ENCODE peak calls at places on chromosome 13, in six cellular contexts. One of them, this sample, is unnamed. For H3K4me1, the result is how much of the 10 kb centered on the place peaks cover.

GRCh38 chr13:48571121-48571901 is 38.4 kb upstream of the RCBTB2 start:
- DNase-seq in left lung: no peak
- DNase-seq in heart left ventricle: no peak
- DNase-seq in K562: no peak
- DNase-seq in adrenal gland: no peak
- DNase-seq in lower lobe of right lung: no peak
- DNase-seq in this sample: peak

GRCh38 chr13:94696171-94696570 is 16.2 kb downstream of the SOX21 start:
- DNase-seq in K562: peak
- DNase-seq in left lung: no peak
- DNase-seq in heart left ventricle: no peak
- DNase-seq in adrenal gland: no peak
- DNase-seq in lower lobe of right lung: no peak
- DNase-seq in this sample: no peak

GRCh38 chr13:94798738-94799137 is 86.4 kb upstream of the SOX21 start:
- DNase-seq in adrenal gland: no peak
- DNase-seq in heart left ventricle: no peak
- DNase-seq in K562: no peak
- DNase-seq in lower lobe of right lung: no peak
- DNase-seq in left lung: no peak
- DNase-seq in this sample: no peak

GRCh38 chr13:29679357-29680050 is 84.0 kb upstream of the SLC7A1 start:
- DNase-seq in adrenal gland: peak
- DNase-seq in left lung: no peak
- DNase-seq in heart left ventricle: peak
- DNase-seq in K562: no peak
- DNase-seq in lower lobe of right lung: no peak
- DNase-seq in this sample: no peak

GRCh38 chr13:23352161-23352560 is 81.3 kb downstream of the SACS start:
- DNase-seq in adrenal gland: no peak
- DNase-seq in lower lobe of right lung: no peak
- DNase-seq in left lung: no peak
- DNase-seq in K562: no peak
- DNase-seq in heart left ventricle: no peak
- DNase-seq in this sample: no peak

GRCh38 chr13:108962652-108963051 is 333.2 kb downstream of the MYO16 start:
- DNase-seq in left lung: no peak
- DNase-seq in heart left ventricle: no peak
- DNase-seq in lower lobe of right lung: no peak
- DNase-seq in adrenal gland: no peak
- DNase-seq in K562: no peak
- DNase-seq in this sample: no peak

GRCh38 chr13:97905517-97905916 is 48.0 kb upstream of the IPO5 start:
- DNase-seq in lower lobe of right lung: no peak
- DNase-seq in adrenal gland: no peak
- DNase-seq in left lung: no peak
- DNase-seq in K562: no peak
- DNase-seq in heart left ventricle: no peak
- DNase-seq in this sample: no peak

GRCh38 chr13:46607768-46608553 is 55.0 kb downstream of the LRCH1 start:
- DNase-seq in left lung: no peak
- DNase-seq in lower lobe of right lung: no peak
- DNase-seq in K562: no peak
- DNase-seq in adrenal gland: no peak
- DNase-seq in heart left ventricle: no peak
- DNase-seq in this sample: no peak

GRCh38 chr13:51639171-51639570 is 54.9 kb downstream of the WDFY2 start:
- DNase-seq in left lung: no peak
- DNase-seq in heart left ventricle: no peak
- DNase-seq in adrenal gland: no peak
- DNase-seq in K562: no peak
- DNase-seq in lower lobe of right lung: no peak
- DNase-seq in this sample: no peak

GRCh38 chr13:39765801-39766463 is 110.5 kb downstream of the COG6 start:
- DNase-seq in left lung: no peak
- DNase-seq in heart left ventricle: no peak
- DNase-seq in lower lobe of right lung: peak
- DNase-seq in K562: no peak
- DNase-seq in adrenal gland: no peak
- DNase-seq in this sample: peak

GRCh38 chr13:36418022-36418805 is 14.1 kb upstream of the CCNA1 start:
- DNase-seq in heart left ventricle: no peak
- DNase-seq in lower lobe of right lung: no peak
- DNase-seq in K562: no peak
- DNase-seq in left lung: no peak
- DNase-seq in adrenal gland: no peak
- DNase-seq in this sample: no peak

GRCh38 chr13:86383151-86383550 is 583.9 kb upstream of the SLITRK6 start:
- DNase-seq in lower lobe of right lung: no peak
- DNase-seq in left lung: no peak
- DNase-seq in adrenal gland: no peak
- DNase-seq in K562: no peak
- DNase-seq in heart left ventricle: no peak
- DNase-seq in this sample: no peak

GRCh38 chr13:50244355-50244912 is 229.2 kb downstream of the KCNRG start:
- DNase-seq in K562: no peak
- DNase-seq in adrenal gland: no peak
- DNase-seq in left lung: no peak
- DNase-seq in heart left ventricle: no peak
- DNase-seq in lower lobe of right lung: no peak
- DNase-seq in this sample: no peak

GRCh38 chr13:97359181-97360057 is 74.5 kb upstream of the RAP2A start:
- DNase-seq in left lung: no peak
- DNase-seq in lower lobe of right lung: no peak
- DNase-seq in heart left ventricle: no peak
- DNase-seq in K562: peak
- DNase-seq in adrenal gland: peak
- DNase-seq in this sample: peak

GRCh38 chr13:26968431-26969335 is 202.9 kb downstream of the USP12 start:
- DNase-seq in adrenal gland: peak
- DNase-seq in K562: no peak
- DNase-seq in heart left ventricle: peak
- DNase-seq in left lung: no peak
- DNase-seq in lower lobe of right lung: peak
- DNase-seq in this sample: no peak

GRCh38 chr13:110392510-110393233 is 85.6 kb downstream of the COL4A2 start:
- DNase-seq in left lung: no peak
- DNase-seq in heart left ventricle: no peak
- DNase-seq in lower lobe of right lung: no peak
- DNase-seq in adrenal gland: no peak
- DNase-seq in K562: no peak
- DNase-seq in this sample: no peak
- H3K4me1 ChIP-seq in left lung: under half
- H3K4me1 ChIP-seq in heart left ventricle: half or more
- H3K4me1 ChIP-seq in lower lobe of right lung: under half
- H3K4me1 ChIP-seq in adrenal gland: under half
- H3K4me1 ChIP-seq in K562: under half
- H3K4me1 ChIP-seq in this sample: under half

GRCh38 chr13:35354305-35354704 is 122.2 kb downstream of the MAB21L1 start:
- DNase-seq in adrenal gland: no peak
- DNase-seq in heart left ventricle: no peak
- DNase-seq in K562: no peak
- DNase-seq in lower lobe of right lung: no peak
- DNase-seq in left lung: no peak
- DNase-seq in this sample: no peak

GRCh38 chr13:35349052-35349451 is 127.4 kb downstream of the MAB21L1 start:
- DNase-seq in K562: no peak
- DNase-seq in heart left ventricle: no peak
- DNase-seq in adrenal gland: no peak
- DNase-seq in left lung: no peak
- DNase-seq in lower lobe of right lung: no peak
- DNase-seq in this sample: no peak

GRCh38 chr13:35349673-35350278 is 126.7 kb downstream of the MAB21L1 start:
- DNase-seq in heart left ventricle: no peak
- DNase-seq in left lung: no peak
- DNase-seq in lower lobe of right lung: no peak
- DNase-seq in K562: no peak
- DNase-seq in adrenal gland: no peak
- DNase-seq in this sample: no peak

GRCh38 chr13:35356572-35356971 is 119.9 kb downstream of the MAB21L1 start:
- DNase-seq in K562: no peak
- DNase-seq in heart left ventricle: no peak
- DNase-seq in lower lobe of right lung: peak
- DNase-seq in left lung: no peak
- DNase-seq in adrenal gland: no peak
- DNase-seq in this sample: peak

GRCh38 chr13:35354882-35355281 is 121.6 kb downstream of the MAB21L1 start:
- DNase-seq in heart left ventricle: no peak
- DNase-seq in lower lobe of right lung: no peak
- DNase-seq in K562: no peak
- DNase-seq in left lung: no peak
- DNase-seq in adrenal gland: no peak
- DNase-seq in this sample: no peak
- H3K4me1 ChIP-seq in heart left ventricle: under half
- H3K4me1 ChIP-seq in lower lobe of right lung: under half
- H3K4me1 ChIP-seq in K562: under half
- H3K4me1 ChIP-seq in left lung: under half
- H3K4me1 ChIP-seq in adrenal gland: under half
- H3K4me1 ChIP-seq in this sample: under half

DNA sequence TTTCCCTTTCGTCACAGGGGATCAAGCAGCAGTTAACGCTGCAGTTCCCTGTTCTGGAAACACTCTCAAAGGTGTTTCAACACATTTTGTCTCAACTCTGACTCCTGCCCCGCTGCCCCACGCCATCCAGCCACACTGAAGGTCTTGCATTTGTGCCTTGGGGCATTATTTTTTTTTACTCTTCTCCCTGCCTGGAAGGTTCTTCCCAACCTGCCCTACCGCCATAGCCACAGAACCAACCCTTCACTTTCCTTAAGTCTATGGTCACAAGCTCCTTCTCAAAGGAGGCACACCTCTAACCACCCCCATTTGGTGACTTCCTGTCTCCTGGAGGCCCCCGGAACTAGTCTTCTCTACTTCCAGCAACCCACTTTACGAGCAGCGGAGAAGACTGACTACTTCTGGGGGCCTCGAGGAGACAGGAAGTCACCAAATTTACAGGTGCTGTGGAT is 17.2 kb downstream of the KL start:
- DNase-seq in left lung: peak
- DNase-seq in adrenal gland: no peak
- DNase-seq in K562: no peak
- DNase-seq in lower lobe of right lung: peak
- DNase-seq in heart left ventricle: no peak
- DNase-seq in this sample: no peak
- H3K4me1 ChIP-seq in left lung: under half
- H3K4me1 ChIP-seq in adrenal gland: under half
- H3K4me1 ChIP-seq in K562: under half
- H3K4me1 ChIP-seq in lower lobe of right lung: under half
- H3K4me1 ChIP-seq in heart left ventricle: under half
- H3K4me1 ChIP-seq in this sample: under half

DNA sequence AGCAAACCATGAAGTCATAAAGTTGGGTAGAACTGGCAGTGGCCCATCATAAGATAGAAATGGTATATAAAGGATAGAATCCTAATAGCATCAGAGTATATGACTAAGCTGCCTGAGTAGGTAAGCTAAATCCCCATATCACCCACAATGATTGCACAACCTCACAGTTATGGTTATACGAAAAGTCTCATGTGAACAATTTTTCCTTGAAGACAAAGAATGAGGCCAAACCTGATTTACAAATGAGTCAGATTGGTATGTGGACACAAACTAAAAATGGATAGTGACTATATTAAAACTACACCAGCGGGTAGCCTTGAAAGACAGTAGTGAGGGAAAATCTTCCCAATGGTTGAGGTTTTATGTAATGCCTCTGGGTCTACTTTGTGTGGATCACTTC is 40.9 kb upstream of the UFM1 start:
- DNase-seq in heart left ventricle: no peak
- DNase-seq in K562: no peak
- DNase-seq in lower lobe of right lung: no peak
- DNase-seq in left lung: no peak
- DNase-seq in adrenal gland: no peak
- DNase-seq in this sample: no peak
- H3K4me1 ChIP-seq in heart left ventricle: under half
- H3K4me1 ChIP-seq in K562: under half
- H3K4me1 ChIP-seq in lower lobe of right lung: under half
- H3K4me1 ChIP-seq in left lung: under half
- H3K4me1 ChIP-seq in adrenal gland: under half
- H3K4me1 ChIP-seq in this sample: under half